ENCODE peak calls at places on chromosomes 16 and 17, in eight cellular contexts. P is mesenchymal stem cell, R is mammary epithelial cell, I is neural progenitor cell, H is PC-3, X is GM23338, Q is DND-41, Y is IMR-90. S is an unnamed sample.

GRCh38 chr17:29763273-29763672 is 140.6 kb upstream of the CORO6 start:
- DNase-seq in X (no peak), Y (no peak), Q (no peak), P (no peak), R (no peak), I (no peak), H (no peak), S (no peak)

GRCh38 chr17:73267648-73268537 is 6.2 kb upstream of the CPSF4L start:
- DNase-seq in H (no peak), R (no peak), Q (no peak), Y (no peak), X (no peak), P (no peak), I (no peak), S (no peak)

GRCh38 chr17:77432791-77433190 is 292.0 kb downstream of the SEC14L1 start:
- DNase-seq in Q (no peak), P (no peak), X (no peak), H (no peak), Y (no peak), I (peak; percentile 67), R (no peak), S (no peak)

GRCh38 chr17:39791296-39791992 is 53.7 kb downstream of the GRB7 start:
- DNase-seq in R (no peak), Y (no peak), I (peak; percentile 54), P (no peak), Q (no peak), X (peak; percentile 26), H (no peak), S (no peak)

GRCh38 chr16:31435341-31436220 is 7.0 kb downstream of the ZNF843 start:
- DNase-seq in H (no peak), P (no peak), X (peak; percentile 27), Y (no peak), Q (no peak), R (no peak), I (no peak), S (peak; percentile 6)

GRCh38 chr16:65095090-65095728 is 26.7 kb downstream of the CDH11 start:
- DNase-seq in Q (no peak), I (no peak), H (no peak), P (no peak), Y (no peak), X (no peak), R (no peak), S (no peak)

GRCh38 chr17:35947156-35947585 is 3.7 kb upstream of the LYZL6 start:
- DNase-seq in P (peak; percentile 44), Q (peak; percentile 67), R (peak; percentile 31), X (peak; percentile 90), I (peak; percentile 81), H (peak; percentile 62), Y (peak; percentile 21), S (peak; percentile 86)

GRCh38 chr17:75723201-75723930 is 2.1 kb downstream of the ITGB4 start:
- DNase-seq in P (no peak), R (peak; percentile 69), Y (no peak), Q (no peak), I (no peak), H (peak; percentile 87), X (no peak), S (no peak)

GRCh38 chr17:79826210-79826680 is 13.0 kb downstream of the CBX4 start:
- DNase-seq in Y (peak; percentile 40), R (no peak), Q (no peak), P (no peak), H (no peak), I (no peak), X (no peak), S (no peak)

GRCh38 chr17:27456681-27457404 is 595 bp downstream of the KSR1 start:
- DNase-seq in R (no peak), I (peak; percentile 32), H (no peak), X (peak; percentile 38), Q (no peak), Y (no peak), P (no peak), S (no peak)

GRCh38 chr16:540645-541340 is 13.3 kb downstream of the CAPN15 start:
- DNase-seq in H (no peak), R (no peak), Q (no peak), P (no peak), I (no peak), Y (no peak), X (no peak), S (no peak)

GRCh38 chr17:73191443-73192218 is 1.2 kb upstream of the COG1 start:
- DNase-seq in Q (peak; percentile 78), P (peak; percentile 80), I (peak; percentile 78), H (peak; percentile 91), Y (peak; percentile 69), R (peak; percentile 61), X (peak; percentile 84), S (peak; percentile 92)

GRCh38 chr16:80806957-80807356 is 2.6 kb upstream of the CDYL2 start:
- DNase-seq in Y (peak; percentile 69), X (no peak), R (peak; percentile 46), P (peak; percentile 11), Q (no peak), H (peak; percentile 82), I (no peak), S (no peak)

GRCh38 chr17:75635610-75636202 is 2.5 kb downstream of the SMIM5 start:
- DNase-seq in Q (no peak), X (no peak), P (no peak), Y (no peak), I (no peak), H (no peak), R (no peak), S (no peak)

GRCh38 chr17:79616801-79617200 is 6.0 kb upstream of the RBFOX3 start:
- DNase-seq in I (no peak), P (no peak), R (no peak), H (no peak), X (no peak), Y (no peak), Q (no peak), S (no peak)

GRCh38 chr17:77516902-77517301 is 376.1 kb downstream of the SEC14L1 start:
- DNase-seq in R (peak; percentile 58), X (no peak), H (peak; percentile 75), I (no peak), Y (peak; percentile 79), P (peak; percentile 45), Q (no peak), S (no peak)

GRCh38 chr16:89002851-89003830 is 26.1 kb upstream of the CBFA2T3 start:
- DNase-seq in Q (no peak), P (no peak), H (no peak), I (no peak), Y (no peak), R (no peak), X (no peak), S (no peak)

GRCh38 chr17:60049936-60050335 is 28.8 kb downstream of the HEATR6 start:
- DNase-seq in Y (peak; percentile 16), X (no peak), R (no peak), P (peak; percentile 9), Q (no peak), I (no peak), H (no peak), S (no peak)

GRCh38 chr16:86590501-86591144 is 12.3 kb downstream of the FOXL1 start:
- DNase-seq in Q (no peak), P (peak; percentile 84), X (no peak), Y (peak; percentile 96), R (peak; percentile 79), I (no peak), H (peak; percentile 89), S (no peak)

GRCh38 chr16:86882586-86883280 is 304.4 kb downstream of the FOXL1 start:
- DNase-seq in R (peak; percentile 43), Q (no peak), P (peak; percentile 62), X (no peak), Y (peak; percentile 88), H (peak; percentile 65), I (no peak), S (no peak)

GRCh38 chr16:15950869-15951268 is 1.5 kb downstream of the ABCC1 start:
- DNase-seq in I (no peak), Y (no peak), P (no peak), Q (no peak), H (no peak), X (no peak), R (no peak), S (no peak)

GRCh38 chr16:15947983-15948509 is 1.4 kb upstream of the ABCC1 start:
- DNase-seq in R (no peak), I (no peak), P (no peak), X (no peak), Y (no peak), Q (no peak), H (no peak), S (no peak)

GRCh38 chr16:15949210-15950166 is at the start of gene ABCC1:
- DNase-seq in Q (peak; percentile 39), Y (no peak), R (peak; percentile 38), H (peak; percentile 49), P (peak; percentile 41), X (peak; percentile 69), I (peak; percentile 77), S (peak; percentile 78)

GRCh38 chr16:15950167-15950854 is 895 bp downstream of the ABCC1 start:
- DNase-seq in I (peak; percentile 87), P (peak; percentile 60), Q (peak; percentile 37), H (peak; percentile 31), R (peak; percentile 49), X (peak; percentile 31), Y (peak; percentile 44), S (peak; percentile 76)

DNA sequence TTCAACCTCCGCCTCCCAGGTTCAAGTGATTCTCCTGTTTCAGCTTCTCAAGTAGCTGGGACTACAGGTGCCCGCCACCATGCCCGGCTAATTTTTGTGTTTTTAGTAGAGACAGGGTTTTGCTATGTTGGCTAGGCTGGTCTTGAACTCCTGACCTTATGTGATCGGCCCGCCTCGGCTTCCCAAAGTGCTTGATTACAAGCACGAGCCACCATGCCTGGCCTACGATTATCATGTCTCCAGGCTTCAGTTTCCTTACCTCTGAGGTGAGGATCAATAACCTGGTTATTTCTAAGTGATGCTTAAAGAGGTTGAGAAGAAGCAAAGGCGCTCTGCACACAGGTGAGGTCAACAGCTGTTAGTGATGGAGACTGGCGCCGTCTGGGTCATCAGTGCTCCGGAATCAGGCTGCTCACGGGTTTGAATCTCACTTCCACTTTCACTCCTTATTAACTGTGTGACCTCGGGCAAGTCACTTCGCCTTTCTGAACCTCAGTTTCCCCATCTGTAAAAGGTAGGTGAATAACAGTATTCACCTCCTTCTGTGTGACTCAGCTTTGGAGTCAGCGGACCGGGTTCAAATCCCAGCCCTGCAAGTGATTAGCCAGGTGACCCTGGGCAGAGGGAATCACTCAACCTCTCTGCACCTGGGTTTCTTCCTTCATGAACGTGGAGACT is 745 bp upstream of the ABCC1 start:
- DNase-seq in Q (no peak), H (no peak), X (no peak), R (no peak), Y (no peak), I (no peak), P (no peak), S (peak; percentile 67)
- H3K4me1 ChIP-seq in Q (peaks cover 43% of the 10 kb centered on the region), H (peaks cover 22% of the 10 kb centered on the region), X (peaks cover 19% of the 10 kb centered on the region), R (peaks cover 27% of the 10 kb centered on the region), Y (peaks cover 29% of the 10 kb centered on the region), I (peaks cover 10% of the 10 kb centered on the region), P (peaks cover 8% of the 10 kb centered on the region), S (peaks cover 34% of the 10 kb centered on the region)

GRCh38 chr16:84032458-84033178 is 10.0 kb downstream of the SLC38A8 start:
- DNase-seq in I (peak; percentile 89), Q (no peak), P (no peak), X (no peak), R (no peak), H (no peak), Y (no peak), S (no peak)
- H3K4me2 ChIP-seq in I (peak overlapping the region; percentile 54), Q (no peak overlapping the region), P (no peak overlapping the region), X (no peak overlapping the region), R (no peak overlapping the region), H (no peak overlapping the region), Y (no peak overlapping the region), S (no peak overlapping the region)

GRCh38 chr17:66301864-66302741 is at the start of gene PRKCA:
- DNase-seq in H (peak; percentile 87), I (peak; percentile 92), Q (peak; percentile 68), P (peak; percentile 71), Y (peak; percentile 69), R (peak; percentile 73), X (peak; percentile 82), S (peak; percentile 85)
- H2AFZ ChIP-seq in H (peak within 1 kb of the TSS; percentile 91), I (peak within 1 kb of the TSS; percentile 98), Q (peak within 1 kb of the TSS; percentile 87), P (peak within 1 kb of the TSS; percentile 92), Y (peak within 1 kb of the TSS; percentile 85), R (peak within 1 kb of the TSS; percentile 94), X (peak within 1 kb of the TSS; percentile 96), S (peak within 1 kb of the TSS; percentile 94)

GRCh38 chr17:46035112-46035818 is 36.2 kb downstream of the STH start:
- DNase-seq in R (peak; percentile 31), I (no peak), Y (no peak), H (no peak), X (peak; percentile 35), Q (no peak), P (peak; percentile 70), S (no peak)
- H3K4me1 ChIP-seq in R (no peaks in the 10 kb centered on the region), I (no peaks in the 10 kb centered on the region), Y (no peaks in the 10 kb centered on the region), H (no peaks in the 10 kb centered on the region), X (no peaks in the 10 kb centered on the region), Q (no peaks in the 10 kb centered on the region), P (no peaks in the 10 kb centered on the region), S (peaks cover 18% of the 10 kb centered on the region)